ENCODE peak calls at places on chromosomes 3 and 15, in eight cellular contexts. N, E, G, H, P, M, S and B are unnamed samples.

GRCh38 chr3:99620976-99621375 is 17.4 kb upstream of the COL8A1 start:
- DNase-seq in H (no peak), N (no peak), G (no peak), E (peak; percentile 55), M (no peak), S (no peak), P (no peak), B (peak; percentile 45)

GRCh38 chr15:58407366-58407765 is 24.4 kb upstream of the LIPC start:
- DNase-seq in N (no peak), E (no peak), G (no peak), P (no peak), M (no peak), H (no peak), S (no peak), B (no peak)

GRCh38 chr15:69893863-69894262 is 203.9 kb downstream of the TLE3 start:
- DNase-seq in P (no peak), E (peak; percentile 10), G (peak; percentile 65), M (no peak), H (peak; percentile 43), S (no peak), N (peak; percentile 41), B (peak; percentile 41)

GRCh38 chr15:56775632-56776031 is 42.3 kb upstream of the ZNF280D start:
- DNase-seq in P (no peak), M (no peak), E (no peak), H (no peak), N (no peak), S (no peak), G (no peak), B (no peak)

GRCh38 chr15:51401065-51401780 is 59.8 kb downstream of the GLDN start:
- DNase-seq in N (no peak), E (no peak), M (no peak), S (no peak), P (no peak), G (no peak), H (no peak), B (no peak)

GRCh38 chr3:95401693-95402092 is 1338.8 kb downstream of the NSUN3 start:
- DNase-seq in G (no peak), S (no peak), H (no peak), N (no peak), E (no peak), P (no peak), M (no peak), B (no peak)

GRCh38 chr3:90091557-90091956 is 984.1 kb downstream of the EPHA3 start:
- DNase-seq in H (no peak), N (no peak), M (peak; percentile 41), G (peak; percentile 45), E (peak; percentile 85), S (no peak), P (no peak), B (peak; percentile 94)

GRCh38 chr3:146827836-146828235 is 222.7 kb upstream of the PLSCR5 start:
- DNase-seq in H (no peak), S (no peak), G (no peak), P (no peak), M (no peak), E (no peak), N (no peak), B (no peak)

GRCh38 chr3:129304553-129305222 is 26.0 kb downstream of the HMCES start:
- DNase-seq in G (no peak), M (no peak), E (no peak), P (no peak), S (no peak), H (no peak), N (no peak), B (no peak)

GRCh38 chr3:106457278-106458210 is 588.7 kb upstream of the CBLB start:
- DNase-seq in G (no peak), M (no peak), P (no peak), E (peak; percentile 87), H (peak; percentile 84), S (no peak), N (peak; percentile 75), B (peak; percentile 94)

GRCh38 chr15:34246276-34247010 is 21.6 kb downstream of the EMC4 start:
- DNase-seq in S (no peak), M (no peak), G (no peak), H (no peak), P (no peak), E (no peak), N (no peak), B (no peak)

GRCh38 chr3:99909714-99910508 is 92.2 kb downstream of the CMSS1 start:
- DNase-seq in M (no peak), P (no peak), G (no peak), S (no peak), H (no peak), N (no peak), E (peak; percentile 55), B (peak; percentile 52)

GRCh38 chr3:8239718-8240698 is 261.6 kb upstream of the LMCD1 start:
- DNase-seq in M (peak; percentile 63), P (no peak), G (peak; percentile 47), H (no peak), E (peak; percentile 69), S (peak; percentile 4), N (peak; percentile 21), B (peak; percentile 9)